ENCODE peak calls at places on chromosomes 12 and 14, in four cellular contexts. X is PC-9, T is keratinocyte, C is HCT116. K is an unnamed sample.

GRCh38 chr14:32635103-32635719 is 303.5 kb upstream of the NPAS3 start:
- DNase-seq in X (no peak), T (no peak), C (no peak), K (peak; percentile 35)

GRCh38 chr12:106204312-106204711 is 43.5 kb downstream of the CKAP4 start:
- DNase-seq in C (no peak), T (no peak), X (no peak), K (no peak)

GRCh38 chr12:70724444-70724843 is 87.2 kb upstream of the PTPRB start:
- DNase-seq in X (no peak), T (no peak), C (peak; percentile 35), K (peak; percentile 8)

GRCh38 chr14:70315942-70316341 is 43.5 kb downstream of the COX16 start:
- DNase-seq in T (no peak), C (no peak), X (no peak), K (peak; percentile 75)

GRCh38 chr14:51607677-51608076 is 44.0 kb upstream of the FRMD6 start:
- DNase-seq in T (no peak), X (no peak), C (no peak), K (no peak)

GRCh38 chr14:76551116-76551515 is 175.2 kb downstream of the ESRRB start:
- DNase-seq in C (no peak), X (no peak), T (no peak), K (no peak)

GRCh38 chr14:89616425-89617141 is 199.6 kb upstream of the FOXN3 start:
- DNase-seq in T (no peak), C (no peak), X (no peak), K (no peak)

GRCh38 chr12:78612224-78612623 is 252.3 kb upstream of the SYT1 start:
- DNase-seq in X (no peak), T (no peak), C (no peak), K (no peak)

GRCh38 chr14:54901380-54902142 is 1.1 kb downstream of the GCH1 start:
- DNase-seq in T (no peak), X (peak; percentile 36), C (no peak), K (no peak)

GRCh38 chr12:15356831-15357456 is 34.6 kb downstream of the PTPRO start:
- DNase-seq in C (no peak), T (no peak), X (no peak), K (no peak)

GRCh38 chr14:64434528-64434927 is 30.8 kb upstream of the AKAP5 start:
- DNase-seq in T (no peak), C (no peak), X (no peak), K (no peak)

GRCh38 chr12:10941916-10942607 is 3.0 kb upstream of the TAS2R14 start:
- DNase-seq in C (peak; percentile 78), T (peak; percentile 59), X (peak; percentile 83), K (peak; percentile 94)

GRCh38 chr14:32491413-32492016 is 162.4 kb downstream of the AKAP6 start:
- DNase-seq in X (no peak), T (no peak), C (no peak), K (no peak)

GRCh38 chr12:75642226-75642625 is 130.8 kb upstream of the KRR1 start:
- DNase-seq in T (no peak), X (no peak), C (no peak), K (peak; percentile 60)

GRCh38 chr12:15886372-15887042 is 4.3 kb downstream of the STRAP start:
- DNase-seq in T (no peak), X (no peak), C (no peak), K (no peak)

GRCh38 chr12:608921-609320 is 54.3 kb downstream of the NINJ2 start:
- DNase-seq in T (no peak), X (no peak), C (no peak), K (no peak)

GRCh38 chr14:74921053-74921620 is 1.9 kb downstream of the RPS6KL1 start:
- DNase-seq in X (no peak), C (no peak), T (no peak), K (no peak)

GRCh38 chr12:127809236-127809635 is 457.7 kb upstream of the TMEM132C start:
- DNase-seq in C (no peak), T (no peak), X (no peak), K (no peak)

GRCh38 chr14:30221546-30221945 is 293.9 kb upstream of the PRKD1 start:
- DNase-seq in C (no peak), T (no peak), X (no peak), K (no peak)

GRCh38 chr12:25005376-25005775 is 56.5 kb upstream of the BCAT1 start:
- DNase-seq in X (no peak), T (no peak), C (no peak), K (no peak)

GRCh38 chr12:24752763-24753462 is 196.0 kb downstream of the BCAT1 start:
- DNase-seq in T (no peak), C (no peak), X (no peak), K (no peak)

GRCh38 chr12:57605308-57606015 is 838 bp downstream of the DTX3 start:
- DNase-seq in X (no peak), C (no peak), T (no peak), K (no peak)

GRCh38 chr12:88865537-88865936 is 285.3 kb upstream of the KITLG start:
- DNase-seq in C (no peak), X (no peak), T (peak; percentile 23), K (peak; percentile 65)

GRCh38 chr12:121784460-121784859 is 9.0 kb downstream of the RHOF start:
- DNase-seq in X (peak; percentile 94), T (no peak), C (no peak), K (peak; percentile 96)

GRCh38 chr12:121894633-121895032 is 6.0 kb downstream of the PSMD9 start:
- DNase-seq in X (no peak), C (no peak), T (no peak), K (no peak)

GRCh38 chr12:118645219-118645618 is 268.9 kb downstream of the SUDS3 start:
- DNase-seq in T (no peak), C (no peak), X (no peak), K (no peak)

GRCh38 chr12:100375023-100375737 is 18.3 kb downstream of the SLC17A8 start:
- DNase-seq in C (no peak), T (no peak), X (no peak), K (no peak)

GRCh38 chr14:89017417-89017816 is 193.0 kb downstream of the TTC8 start:
- DNase-seq in X (no peak), C (no peak), T (no peak), K (no peak)

GRCh38 chr12:100545092-100545491 is 28.4 kb upstream of the GAS2L3 start:
- DNase-seq in C (no peak), T (no peak), X (no peak), K (peak; percentile 12)

GRCh38 chr12:116090516-116090915 is 187.0 kb downstream of the MED13L start:
- DNase-seq in T (no peak), C (no peak), X (no peak), K (no peak)

GRCh38 chr12:47734725-47735480 is 9.6 kb upstream of the ENDOU start:
- DNase-seq in X (no peak), C (no peak), T (no peak), K (no peak)

GRCh38 chr12:74394647-74395046 is 143.0 kb upstream of the ATXN7L3B start:
- DNase-seq in T (no peak), X (no peak), C (no peak), K (no peak)

DNA sequence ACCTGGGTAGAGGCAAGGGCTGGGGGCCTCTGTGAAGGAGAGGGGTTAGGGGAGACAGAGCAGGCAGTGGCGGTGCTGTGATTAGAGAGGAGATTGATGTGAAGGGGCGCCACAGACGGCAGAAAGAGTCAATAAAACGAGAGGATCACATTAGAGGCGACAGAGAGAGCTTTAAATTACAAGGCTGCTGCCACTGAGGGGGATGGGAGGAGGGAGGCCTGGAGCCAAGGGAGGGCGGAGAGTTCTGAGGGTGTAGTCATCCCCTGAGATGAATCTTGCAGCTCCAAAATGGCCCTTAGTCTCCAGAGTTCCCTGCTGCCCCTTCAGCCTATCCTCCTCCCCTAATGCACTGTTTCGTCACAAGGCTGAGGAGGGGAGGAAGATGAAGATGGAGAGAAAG is 12.8 kb downstream of the ZFHX2 start:
- DNase-seq in X (no peak), T (no peak), C (no peak), K (no peak)
- H3K4me3 ChIP-seq in X (no peak overlapping the region), T (no peak overlapping the region), C (no peak overlapping the region), K (no peak overlapping the region)

DNA sequence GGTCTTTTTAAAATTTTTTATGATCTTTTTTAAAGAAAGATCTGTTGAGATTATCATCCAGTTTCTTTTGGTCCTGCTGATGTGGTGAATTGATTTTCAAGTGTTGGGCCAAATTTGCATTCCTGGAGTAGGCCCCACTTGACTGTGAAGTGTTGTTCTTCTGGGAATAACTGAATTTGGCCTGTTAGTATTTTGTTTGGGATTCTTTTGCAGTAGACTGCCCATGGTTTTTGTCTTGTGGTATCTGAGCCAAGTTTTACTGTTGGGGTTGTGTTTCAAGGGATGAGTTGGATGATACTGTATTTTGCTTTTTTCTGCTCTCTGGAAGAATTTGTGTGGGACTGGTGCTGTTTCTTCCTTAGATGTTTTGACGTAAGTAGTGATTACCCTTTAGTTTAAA is 4.0 kb upstream of the SYCP3 start:
- DNase-seq in C (no peak), T (no peak), X (no peak), K (no peak)
- H3K4me2 ChIP-seq in C (no peak overlapping the region), T (no peak overlapping the region), X (no peak overlapping the region), K (no peak overlapping the region)

DNA sequence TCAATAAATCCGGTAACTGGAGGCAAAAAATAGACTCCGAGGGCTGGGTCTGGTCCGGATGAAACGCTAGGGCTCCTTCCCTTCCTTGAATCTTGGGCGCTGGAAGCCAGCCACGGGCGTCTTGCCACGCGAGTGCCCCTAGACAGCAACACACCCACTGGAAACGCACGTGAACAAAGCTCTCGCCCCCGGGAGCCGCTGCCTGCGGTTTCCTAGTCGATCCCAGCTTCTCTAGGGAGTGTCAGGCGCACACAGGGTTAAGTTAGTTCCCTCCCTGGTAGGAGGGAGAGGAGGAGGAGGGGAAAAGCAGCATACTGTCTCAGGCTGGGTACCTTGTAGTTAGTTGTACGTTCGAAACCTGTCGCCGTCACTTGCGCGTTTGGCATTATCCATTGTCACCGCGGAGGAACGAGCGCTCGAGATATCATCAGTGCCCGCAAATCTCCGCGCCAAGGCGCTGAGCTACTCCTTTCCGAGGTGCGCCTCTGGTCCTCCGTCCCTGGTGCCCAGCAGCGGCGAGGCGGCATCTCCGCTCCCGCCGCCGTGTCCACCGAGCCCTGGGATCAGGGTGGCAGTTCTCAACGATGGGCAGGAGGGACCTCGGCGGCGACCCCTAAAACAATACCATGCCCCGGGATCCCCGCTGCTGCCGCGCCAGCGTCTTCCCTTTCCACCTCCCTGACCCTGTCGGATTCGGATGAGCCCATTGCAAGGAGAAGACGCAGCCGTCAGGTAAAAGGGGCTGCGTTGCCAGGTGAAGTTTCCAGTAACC is at the start of gene FLRT2:
- DNase-seq in X (no peak), T (no peak), C (no peak), K (peak; percentile 71)
- TF ChIP-seq EZH2 in X (no peak), T (no peak), C (no peak), K (no peak)

GRCh38 chr12:108021129-108021528 is 108.0 kb upstream of the WSCD2 start:
- DNase-seq in T (no peak), C (no peak), X (no peak), K (no peak)

GRCh38 chr12:108019862-108020261 is 109.2 kb upstream of the WSCD2 start:
- DNase-seq in T (no peak), X (no peak), C (no peak), K (no peak)

GRCh38 chr12:108021949-108022522 is 107.1 kb upstream of the WSCD2 start:
- DNase-seq in C (no peak), X (no peak), T (no peak), K (no peak)

DNA sequence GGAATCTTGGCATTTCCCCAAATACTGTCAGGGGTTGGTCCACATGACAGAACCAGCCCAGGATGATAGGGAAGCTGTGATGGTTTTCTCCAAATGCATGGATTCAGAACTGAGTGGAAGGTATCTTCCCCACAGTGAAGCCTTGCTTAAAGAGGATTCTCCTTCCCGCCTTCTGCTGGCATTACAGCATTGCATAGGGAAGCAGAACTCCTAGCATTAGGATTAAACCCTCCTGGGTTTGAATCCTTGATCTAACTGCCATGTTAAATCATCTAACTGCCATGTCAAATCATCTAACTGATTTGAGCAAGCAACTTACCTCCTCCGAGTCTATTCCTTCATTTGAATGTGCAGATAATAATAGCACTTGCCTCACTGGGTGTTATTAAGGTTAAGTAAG is 111.4 kb upstream of the WSCD2 start:
- DNase-seq in C (no peak), T (no peak), X (no peak), K (no peak)
- H3K4me3 ChIP-seq in C (no peak overlapping the region), T (no peak overlapping the region), X (no peak overlapping the region), K (no peak overlapping the region)

K was measured in mammary epithelial cell.